ENCODE peak calls at places on chromosome 3, in six cellular contexts. D is suprapubic skin, Q is GM12891, Y is uterus, B is stomach, J is HepG2. G is an unnamed sample.

GRCh38 chr3:24492971-24493551 is 1.6 kb downstream of the THRB start:
- DNase-seq in B (no peak), J (no peak), Q (no peak), Y (no peak), D (no peak), G (no peak)

GRCh38 chr3:51642462-51642861 is 28.6 kb upstream of the TEX264 start:
- DNase-seq in Q (no peak), J (no peak), D (no peak), Y (no peak), B (no peak), G (peak)

GRCh38 chr3:194886836-194887235 is 201.2 kb downstream of the FAM43A start:
- DNase-seq in Y (no peak), J (no peak), B (no peak), Q (no peak), D (no peak), G (no peak)

GRCh38 chr3:182330647-182331046 is 462.7 kb upstream of the ATP11B start:
- DNase-seq in B (no peak), Y (no peak), D (no peak), Q (no peak), J (no peak), G (no peak)

GRCh38 chr3:23702198-23702597 is 103.6 kb upstream of the UBE2E1 start:
- DNase-seq in J (no peak), Y (no peak), B (no peak), Q (no peak), D (no peak), G (no peak)

GRCh38 chr3:113269661-113270060 is 58.3 kb downstream of the BOC start:
- DNase-seq in D (no peak), Q (no peak), J (no peak), Y (no peak), B (no peak), G (no peak)

GRCh38 chr3:182139627-182140357 is 428.1 kb downstream of the SOX2 start:
- DNase-seq in Q (no peak), Y (no peak), D (no peak), B (no peak), J (no peak), G (no peak)

GRCh38 chr3:39273119-39273518 is 6.7 kb downstream of the CX3CR1 start:
- DNase-seq in D (no peak), B (no peak), Q (no peak), Y (no peak), J (no peak), G (no peak)

GRCh38 chr3:32392530-32393302 is 1.1 kb downstream of the CMTM7 start:
- DNase-seq in B (peak), Q (no peak), Y (peak), D (peak), J (no peak), G (peak)

GRCh38 chr3:99439892-99440291 is 198.5 kb upstream of the COL8A1 start:
- DNase-seq in D (no peak), J (no peak), Y (no peak), Q (no peak), B (no peak), G (no peak)

GRCh38 chr3:123152656-123153055 is 49.1 kb upstream of the SEC22A start:
- DNase-seq in Q (no peak), B (no peak), D (no peak), Y (no peak), J (no peak), G (no peak)

GRCh38 chr3:12508316-12508715 is 24.0 kb downstream of the TSEN2 start:
- DNase-seq in D (peak), B (no peak), Y (peak), J (no peak), Q (no peak), G (no peak)

GRCh38 chr3:186492594-186492993 is 51.6 kb downstream of the CRYGS start:
- DNase-seq in D (no peak), J (no peak), B (no peak), Q (no peak), Y (no peak), G (no peak)

GRCh38 chr3:43455233-43455632 is 166.6 kb downstream of the ANO10 start:
- DNase-seq in D (no peak), Y (no peak), B (no peak), J (peak), Q (no peak), G (peak)

GRCh38 chr3:111332488-111333095 is 209.4 kb upstream of the CD96 start:
- DNase-seq in Y (no peak), D (no peak), Q (no peak), J (no peak), B (no peak), G (no peak)

GRCh38 chr3:7518471-7518870 is 657.6 kb downstream of the GRM7 start:
- DNase-seq in Q (no peak), Y (no peak), B (peak), J (no peak), D (no peak), G (no peak)

GRCh38 chr3:100993309-100993708 is at the start of gene ABI3BP:
- DNase-seq in B (peak), J (no peak), D (peak), Y (peak), Q (no peak), G (peak)
- TF ChIP-seq POLR2A in B (no peak), J (no peak), D (no peak), Y (peak), Q (no peak), G (no peak)

GRCh38 chr3:196050597-196050996 is 31.3 kb downstream of the TFRC start:
- DNase-seq in Y (no peak), J (no peak), Q (no peak), B (no peak), D (no peak), G (no peak)
- TF ChIP-seq POLR2A in Y (no peak), J (no peak), Q (no peak), B (no peak), D (no peak), G (no peak)

GRCh38 chr3:52931328-52931727 is 34.0 kb upstream of the STIMATE start:
- DNase-seq in Q (no peak), Y (no peak), J (no peak), D (no peak), B (no peak), G (no peak)
- TF ChIP-seq POLR2A in Q (no peak), Y (no peak), J (no peak), D (no peak), B (no peak), G (no peak)

GRCh38 chr3:57756528-57757401 is 656 bp downstream of the SLMAP start:
- DNase-seq in Y (peak), B (peak), D (peak), J (peak), Q (peak), G (peak)

GRCh38 chr3:57757642-57758297 is 1.7 kb downstream of the SLMAP start:
- DNase-seq in Y (no peak), D (no peak), B (no peak), J (peak), Q (no peak), G (peak)

GRCh38 chr3:57755368-57756021 is 614 bp upstream of the SLMAP start:
- DNase-seq in J (peak), B (peak), Y (peak), Q (peak), D (no peak), G (peak)

GRCh38 chr3:57758686-57759085 is 2.6 kb downstream of the SLMAP start:
- DNase-seq in Q (no peak), D (no peak), J (no peak), Y (no peak), B (no peak), G (peak)

GRCh38 chr3:57756022-57756527 is at the start of gene SLMAP:
- DNase-seq in B (peak), J (peak), Q (peak), D (peak), Y (peak), G (peak)
- TF ChIP-seq POLR2A in B (no peak), J (peak), Q (peak), D (no peak), Y (peak), G (peak)

GRCh38 chr3:196711838-196712513 is at the start of the genes CEP19 and PIGX:
- DNase-seq in Q (peak), Y (peak), J (peak), D (peak), B (peak), G (peak)
- TF ChIP-seq POLR2A in Q (peak), Y (peak), J (peak), D (no peak), B (no peak), G (peak)